ENCODE peak calls at places on chromosomes 13 and 19, in six cellular contexts. A, O, I, Q, B and F are unnamed samples.

GRCh38 chr13:111547726-111548273 is 227.4 kb downstream of the TEX29 start:
- DNase-seq in A (no peak), O (no peak), I (no peak), Q (no peak), B (no peak), F (no peak)

GRCh38 chr13:32124743-32125142 is 93.2 kb downstream of the FRY start:
- DNase-seq in A (no peak), O (no peak), I (no peak), Q (no peak), B (no peak), F (no peak)

GRCh38 chr19:10885241-10886169 is 14.2 kb downstream of the CARM1 start:
- DNase-seq in A (no peak), O (no peak), I (no peak), Q (no peak), B (no peak), F (no peak)

GRCh38 chr19:43620061-43621001 is 902 bp upstream of the ZNF428 start:
- DNase-seq in A (no peak), O (no peak), I (no peak), Q (no peak), B (no peak), F (no peak)

GRCh38 chr13:110209950-110210603 is 96.9 kb downstream of the COL4A1 start:
- DNase-seq in A (no peak), O (no peak), I (no peak), Q (no peak), B (no peak), F (no peak)

GRCh38 chr13:22372261-22372660 is 701.4 kb downstream of the FGF9 start:
- DNase-seq in A (no peak), O (no peak), I (no peak), Q (no peak), B (no peak), F (no peak)

GRCh38 chr19:47713046-47714021 is at the start of gene EHD2:
- DNase-seq in A (peak; percentile 94), O (peak; percentile 50), I (peak; percentile 69), Q (peak; percentile 85), B (peak; percentile 58), F (peak; percentile 93)

GRCh38 chr19:39470724-39471339 is 9.8 kb upstream of the TIMM50 start:
- DNase-seq in A (no peak), O (no peak), I (no peak), Q (no peak), B (no peak), F (no peak)

GRCh38 chr13:28384789-28385188 is 110.1 kb downstream of the FLT1 start:
- DNase-seq in A (no peak), O (no peak), I (no peak), Q (no peak), B (no peak), F (no peak)

GRCh38 chr19:10895920-10896319 is 24.6 kb downstream of the CARM1 start:
- DNase-seq in A (no peak), O (no peak), I (no peak), Q (no peak), B (no peak), F (no peak)

GRCh38 chr19:28313633-28314032 is 899.3 kb downstream of the UQCRFS1 start:
- DNase-seq in A (no peak), O (no peak), I (no peak), Q (peak; percentile 14), B (no peak), F (no peak)

GRCh38 chr19:9913237-9914000 is 22.9 kb downstream of the OLFM2 start:
- DNase-seq in A (peak; percentile 89), O (peak; percentile 15), I (peak; percentile 29), Q (no peak), B (no peak), F (no peak)

GRCh38 chr13:95296326-95296939 is 4.8 kb downstream of the ABCC4 start:
- DNase-seq in A (no peak), O (peak; percentile 66), I (peak; percentile 49), Q (no peak), B (no peak), F (no peak)

GRCh38 chr13:61880576-61881283 is 465.1 kb upstream of the PCDH20 start:
- DNase-seq in A (no peak), O (no peak), I (no peak), Q (no peak), B (no peak), F (no peak)

GRCh38 chr19:10291554-10292205 is 1.9 kb downstream of the ICAM5 start:
- DNase-seq in A (peak; percentile 91), O (no peak), I (no peak), Q (no peak), B (no peak), F (peak; percentile 59)

GRCh38 chr19:29978139-29978538 is 36.1 kb downstream of the URI1 start:
- DNase-seq in A (no peak), O (no peak), I (no peak), Q (no peak), B (no peak), F (no peak)

GRCh38 chr19:3720533-3720917 is 12.3 kb downstream of the TJP3 start:
- DNase-seq in A (no peak), O (peak; percentile 93), I (no peak), Q (no peak), B (no peak), F (no peak)

GRCh38 chr19:3721131-3721899 is 13.1 kb downstream of the TJP3 start:
- DNase-seq in A (peak; percentile 96), O (peak; percentile 97), I (peak; percentile 68), Q (peak; percentile 56), B (no peak), F (peak; percentile 82)

GRCh38 chr19:3721900-3722442 is 13.8 kb downstream of the TJP3 start:
- DNase-seq in A (peak; percentile 76), O (no peak), I (no peak), Q (no peak), B (no peak), F (no peak)

GRCh38 chr19:3722443-3723109 is 14.4 kb downstream of the TJP3 start:
- DNase-seq in A (peak; percentile 68), O (peak; percentile 87), I (no peak), Q (no peak), B (no peak), F (no peak)

DNA sequence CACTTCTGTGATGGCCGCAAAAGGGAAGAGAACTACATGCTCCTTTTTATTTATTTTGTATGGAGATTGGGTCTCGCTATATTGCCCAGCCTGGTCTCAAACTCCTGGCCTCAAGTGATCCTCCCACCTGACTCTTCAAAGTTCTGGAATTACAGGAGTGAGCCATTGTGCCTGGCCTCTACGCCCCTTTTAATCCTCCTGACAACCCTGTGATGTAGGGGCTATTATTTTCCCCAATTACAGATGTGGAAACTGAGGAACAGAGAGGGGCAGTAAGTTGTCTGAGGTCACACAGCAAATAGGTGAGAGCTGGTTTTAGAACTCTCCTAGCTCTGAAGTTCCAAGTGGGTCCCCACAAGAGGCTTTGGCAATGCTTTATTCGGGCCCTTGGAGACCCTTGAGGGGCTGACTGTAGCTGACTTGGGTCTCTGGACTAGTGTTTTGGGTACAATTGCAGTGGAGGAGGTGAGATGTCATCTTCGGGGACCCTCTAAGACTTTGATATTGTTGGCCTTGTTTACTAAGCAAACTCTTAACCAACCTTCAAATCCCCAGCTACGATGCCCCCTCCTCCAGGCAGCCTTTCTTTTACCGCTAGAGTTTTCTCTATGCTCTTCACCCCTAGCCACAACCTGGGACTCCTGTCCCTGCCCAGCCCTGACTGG is 11.8 kb downstream of the TJP3 start:
- DNase-seq in A (no peak), O (no peak), I (no peak), Q (no peak), B (no peak), F (no peak)
- TF ChIP-seq EP300 in A (no peak), O (no peak), I (no peak), Q (no peak), B (no peak), F (no peak)

GRCh38 chr13:24271611-24272451 is 37.5 kb upstream of the C1QTNF9 start:
- DNase-seq in A (peak; percentile 85), O (peak; percentile 72), I (no peak), Q (peak; percentile 85), B (no peak), F (peak; percentile 84)

GRCh38 chr13:24272452-24273161 is 36.8 kb upstream of the C1QTNF9 start:
- DNase-seq in A (no peak), O (no peak), I (no peak), Q (peak; percentile 44), B (no peak), F (no peak)

GRCh38 chr13:24271231-24271610 is 38.2 kb upstream of the C1QTNF9 start:
- DNase-seq in A (no peak), O (no peak), I (no peak), Q (no peak), B (no peak), F (no peak)

GRCh38 chr13:24269803-24270202 is 39.6 kb upstream of the C1QTNF9 start:
- DNase-seq in A (no peak), O (no peak), I (no peak), Q (no peak), B (no peak), F (no peak)

GRCh38 chr13:24270639-24271131 is 38.7 kb upstream of the C1QTNF9 start:
- DNase-seq in A (no peak), O (peak; percentile 62), I (no peak), Q (peak; percentile 55), B (peak; percentile 35), F (peak; percentile 79)
- TF ChIP-seq POLR2A in A (no peak), O (peak; percentile 36), I (no peak), Q (peak; percentile 20), B (peak; percentile 42), F (no peak)

GRCh38 chr13:114090476-114090875 is 41.9 kb downstream of the RASA3 start:
- DNase-seq in A (no peak), O (peak; percentile 13), I (no peak), Q (no peak), B (peak; percentile 2), F (peak; percentile 20)

GRCh38 chr13:114088863-114089262 is 43.6 kb downstream of the RASA3 start:
- DNase-seq in A (no peak), O (no peak), I (no peak), Q (no peak), B (no peak), F (no peak)

GRCh38 chr13:114089751-114090400 is 42.5 kb downstream of the RASA3 start:
- DNase-seq in A (no peak), O (peak; percentile 25), I (no peak), Q (no peak), B (peak; percentile 1), F (peak; percentile 41)

GRCh38 chr13:114088234-114088633 is 44.2 kb downstream of the RASA3 start:
- DNase-seq in A (no peak), O (no peak), I (no peak), Q (no peak), B (peak; percentile 2), F (no peak)

GRCh38 chr13:114089341-114089740 is 43.1 kb downstream of the RASA3 start:
- DNase-seq in A (peak; percentile 70), O (peak; percentile 5), I (no peak), Q (no peak), B (no peak), F (peak; percentile 37)
- H3K9me3 ChIP-seq in A (peaks cover 3% of the 10 kb centered on the region), O (peaks cover 12% of the 10 kb centered on the region), I (peaks cover 5% of the 10 kb centered on the region), Q (no peaks in the 10 kb centered on the region), B (no peaks in the 10 kb centered on the region), F (no peaks in the 10 kb centered on the region)

DNA sequence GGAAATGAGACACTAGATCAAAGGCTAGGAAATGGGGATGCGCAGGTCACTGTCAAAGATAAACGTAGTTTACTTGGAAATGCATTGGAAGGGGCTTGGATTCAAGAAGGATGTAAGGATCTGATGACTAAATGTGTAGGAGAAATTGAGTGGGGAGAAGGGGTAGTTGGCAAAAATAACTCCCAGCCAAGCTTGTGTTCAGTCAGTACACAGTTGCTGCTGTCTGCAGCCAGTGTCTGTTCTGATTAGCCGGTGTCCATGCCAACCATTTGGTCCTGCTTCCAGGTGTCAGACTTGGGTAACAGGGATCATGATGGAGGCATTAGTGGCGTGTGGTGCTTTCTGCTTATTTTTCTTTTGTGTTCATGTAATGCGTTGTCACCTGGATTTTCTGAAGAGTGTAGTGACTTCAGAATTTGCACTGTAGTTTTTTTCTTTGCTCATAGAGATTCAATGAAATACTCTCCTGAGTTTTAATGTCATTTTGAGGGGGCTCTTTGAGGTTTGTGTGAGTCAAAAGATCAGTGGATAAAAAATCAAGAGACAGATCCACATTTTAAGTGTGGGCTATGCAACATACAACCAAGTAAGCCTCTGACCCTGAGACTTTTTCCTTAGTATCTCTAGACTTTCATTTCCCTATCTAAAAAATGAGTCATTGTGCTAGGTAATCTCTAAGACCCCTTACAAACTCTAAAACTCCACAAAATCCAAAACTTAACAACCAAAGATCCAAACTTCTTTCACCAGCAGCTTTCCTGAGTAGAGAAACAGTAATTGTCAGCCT is 103.9 kb downstream of the WDFY2 start:
- DNase-seq in A (no peak), O (no peak), I (no peak), Q (no peak), B (no peak), F (no peak)
- TF ChIP-seq EP300 in A (no peak), O (no peak), I (no peak), Q (no peak), B (no peak), F (no peak)